ENCODE peak calls at places on chromosomes 4 and X, in six cellular contexts. V, T, U, Y, C and I are unnamed samples.

GRCh38 chr4:38832206-38832605 is 24.4 kb downstream of the TLR6 start:
- DNase-seq in T (no peak), Y (no peak), C (no peak), V (no peak), U (peak), I (no peak)

GRCh38 chr4:57910151-57910550 is 800.0 kb upstream of the IGFBP7 start:
- DNase-seq in T (no peak), V (no peak), C (no peak), Y (no peak), U (peak), I (no peak)

GRCh38 chrX:132022115-132022862 is 813 bp upstream of the STK26 start:
- DNase-seq in Y (no peak), V (no peak), T (peak), C (no peak), U (peak), I (no peak)

GRCh38 chr4:138188406-138189084 is 53.6 kb downstream of the SLC7A11 start:
- DNase-seq in Y (no peak), U (no peak), T (no peak), V (no peak), C (peak), I (no peak)

GRCh38 chr4:25098964-25099843 is 61.0 kb downstream of the SEPSECS start:
- DNase-seq in V (no peak), T (no peak), C (peak), Y (no peak), U (peak), I (no peak)

GRCh38 chrX:9609987-9610386 is 145.1 kb downstream of the TBL1X start:
- DNase-seq in C (no peak), T (no peak), V (no peak), U (no peak), Y (no peak), I (no peak)

GRCh38 chr4:113773756-113774155 is 12.2 kb upstream of the CAMK2D start:
- DNase-seq in U (no peak), V (no peak), Y (no peak), T (no peak), C (no peak), I (no peak)

GRCh38 chr4:138677651-138678202 is 337.9 kb upstream of the NOCT start:
- DNase-seq in T (no peak), C (no peak), V (no peak), U (no peak), Y (no peak), I (no peak)

GRCh38 chr4:111641813-111642579 is 503.3 kb upstream of the FAM241A start:
- DNase-seq in U (peak), T (peak), C (peak), Y (peak), V (peak), I (peak)

GRCh38 chrX:31580726-31581125 is 508.9 kb upstream of the FTHL17 start:
- DNase-seq in T (peak), Y (no peak), C (peak), V (no peak), U (peak), I (no peak)

GRCh38 chr4:149465941-149466340 is 349.7 kb downstream of the IQCM start:
- DNase-seq in V (no peak), Y (no peak), U (peak), T (no peak), C (peak), I (no peak)

GRCh38 chr4:138178566-138178965 is 63.6 kb downstream of the SLC7A11 start:
- DNase-seq in T (no peak), U (no peak), Y (no peak), V (no peak), C (peak), I (no peak)

GRCh38 chrX:102714994-102715393 is 2.7 kb downstream of the GPRASP2 start:
- DNase-seq in T (no peak), C (no peak), U (no peak), Y (no peak), V (no peak), I (peak)

GRCh38 chr4:6612961-6613675 is 27.4 kb upstream of the MRFAP1 start:
- DNase-seq in U (no peak), C (no peak), T (no peak), V (no peak), Y (no peak), I (no peak)

GRCh38 chrX:87805829-87806490 is 288.4 kb downstream of the KLHL4 start:
- DNase-seq in V (no peak), C (no peak), U (peak), T (peak), Y (no peak), I (no peak)

GRCh38 chrX:50707376-50707775 is 106.6 kb downstream of the SHROOM4 start:
- DNase-seq in U (no peak), V (no peak), T (no peak), Y (no peak), C (no peak), I (no peak)

GRCh38 chr4:72107456-72107855 is 75.7 kb downstream of the NPFFR2 start:
- DNase-seq in T (no peak), U (peak), Y (no peak), C (no peak), V (no peak), I (no peak)

GRCh38 chr4:105140684-105141490 is 5.8 kb upstream of the TET2 start:
- DNase-seq in Y (no peak), T (peak), C (no peak), U (peak), V (peak), I (no peak)

GRCh38 chr4:106583567-106583966 is 215.0 kb upstream of the GIMD1 start:
- DNase-seq in Y (no peak), T (peak), V (no peak), U (peak), C (peak), I (no peak)

GRCh38 chr4:41865981-41866798 is 69.0 kb upstream of the TMEM33 start:
- DNase-seq in V (no peak), Y (no peak), U (no peak), C (no peak), T (no peak), I (peak)

GRCh38 chrX:152903589-152903988 is 5.7 kb downstream of the ZNF185 start:
- DNase-seq in U (no peak), V (no peak), T (no peak), C (no peak), Y (no peak), I (no peak)

GRCh38 chr4:36081185-36081584 is 163.1 kb downstream of the ARAP2 start:
- DNase-seq in Y (no peak), U (no peak), V (no peak), T (no peak), C (no peak), I (no peak)

GRCh38 chr4:116925900-116926457 is 159.4 kb downstream of the TRAM1L1 start:
- DNase-seq in Y (no peak), C (no peak), U (peak), V (peak), T (peak), I (peak)

GRCh38 chr4:38980903-38981676 is 51.1 kb downstream of the TMEM156 start:
- DNase-seq in C (peak), V (no peak), U (no peak), T (peak), Y (no peak), I (no peak)

GRCh38 chrX:138011461-138011860 is 445.5 kb downstream of the ZIC3 start:
- DNase-seq in C (no peak), T (no peak), U (no peak), Y (no peak), V (no peak), I (no peak)

GRCh38 chrX:45172890-45173289 is 27.8 kb downstream of the DIPK2B start:
- DNase-seq in C (peak), Y (no peak), U (no peak), V (no peak), T (peak), I (no peak)

GRCh38 chrX:103250977-103251376 is 4.0 kb downstream of the TCEAL8 start:
- DNase-seq in V (no peak), T (no peak), U (peak), Y (no peak), C (no peak), I (no peak)

GRCh38 chrX:80022363-80023031 is 7.9 kb downstream of the TBX22 start:
- DNase-seq in U (no peak), V (peak), Y (no peak), C (no peak), T (no peak), I (peak)

GRCh38 chr4:146222313-146222712 is 8.0 kb downstream of the REELD1 start:
- DNase-seq in U (peak), T (peak), C (peak), Y (no peak), V (no peak), I (no peak)

GRCh38 chr4:90318208-90318607 is 191.0 kb downstream of the CCSER1 start:
- DNase-seq in T (peak), V (no peak), U (peak), C (peak), Y (no peak), I (no peak)

GRCh38 chr4:112119358-112119783 is 25.9 kb upstream of the FAM241A start:
- DNase-seq in C (no peak), Y (no peak), T (no peak), V (no peak), U (no peak), I (no peak)

GRCh38 chr4:74742191-74742590 is 52.1 kb downstream of the BTC start:
- DNase-seq in U (no peak), T (no peak), C (no peak), V (no peak), Y (no peak), I (no peak)

GRCh38 chrX:8272846-8273245 is 101.8 kb upstream of the VCX2 start:
- DNase-seq in V (no peak), U (peak), C (no peak), Y (no peak), T (no peak), I (no peak)

GRCh38 chrX:104486691-104487090 is 79.3 kb upstream of the IL1RAPL2 start:
- DNase-seq in Y (no peak), V (no peak), T (no peak), U (no peak), C (no peak), I (no peak)

GRCh38 chr4:80420638-80421037 is 85.1 kb downstream of the CFAP299 start:
- DNase-seq in U (no peak), C (no peak), T (no peak), Y (no peak), V (no peak), I (no peak)

GRCh38 chr4:79227896-79228295 is 98.0 kb downstream of the NAA11 start:
- DNase-seq in C (no peak), T (no peak), U (no peak), Y (no peak), V (no peak), I (no peak)

GRCh38 chr4:125315571-125316390 is 1.0 kb downstream of the FAT4 start:
- DNase-seq in V (peak), Y (no peak), U (peak), T (peak), C (peak), I (peak)

GRCh38 chrX:106341823-106342222 is 173.7 kb downstream of the PWWP3B start:
- DNase-seq in Y (no peak), C (no peak), T (no peak), U (no peak), V (no peak), I (no peak)

GRCh38 chrX:39755152-39756032 is 342.4 kb downstream of the BCOR start:
- DNase-seq in V (peak), Y (no peak), U (peak), T (peak), C (peak), I (peak)

GRCh38 chrX:39750798-39751197 is 347.0 kb downstream of the BCOR start:
- DNase-seq in C (no peak), T (no peak), Y (no peak), U (no peak), V (no peak), I (no peak)

GRCh38 chrX:39756086-39756883 is 341.5 kb downstream of the BCOR start:
- DNase-seq in U (peak), V (no peak), C (no peak), Y (no peak), T (no peak), I (no peak)

GRCh38 chrX:39752820-39753219 is 344.9 kb downstream of the BCOR start:
- DNase-seq in U (peak), V (no peak), C (peak), Y (no peak), T (peak), I (no peak)

GRCh38 chrX:39753296-39753996 is 344.3 kb downstream of the BCOR start:
- DNase-seq in U (peak), Y (no peak), C (peak), V (no peak), T (no peak), I (no peak)
- H4K91ac ChIP-seq in U (peak), Y (no peak), C (no peak), V (no peak), T (peak), I (no peak)

GRCh38 chr4:107824367-107825071 is at the start of gene SGMS2:
- DNase-seq in U (peak), C (peak), Y (no peak), T (peak), V (peak), I (peak)

GRCh38 chr4:107826427-107826980 is 1.8 kb downstream of the SGMS2 start:
- DNase-seq in V (no peak), T (no peak), C (no peak), U (peak), Y (no peak), I (no peak)

GRCh38 chr4:107831140-107831539 is 6.4 kb downstream of the SGMS2 start:
- DNase-seq in T (no peak), C (no peak), U (peak), Y (no peak), V (no peak), I (no peak)

GRCh38 chr4:107825072-107825789 is 499 bp downstream of the SGMS2 start:
- DNase-seq in Y (no peak), C (peak), V (peak), T (peak), U (peak), I (peak)

GRCh38 chr4:107828315-107828714 is 3.6 kb downstream of the SGMS2 start:
- DNase-seq in C (no peak), U (no peak), T (no peak), V (no peak), Y (no peak), I (no peak)
- H4K91ac ChIP-seq in C (no peak), U (no peak), T (no peak), V (no peak), Y (no peak), I (no peak)

GRCh38 chr4:128721896-128722295 is 87.6 kb upstream of the JADE1 start:
- DNase-seq in Y (no peak), C (no peak), V (peak), U (peak), T (no peak), I (no peak)

GRCh38 chr4:128715616-128716015 is 93.9 kb upstream of the JADE1 start:
- DNase-seq in C (peak), T (peak), Y (no peak), U (no peak), V (no peak), I (no peak)

GRCh38 chr4:128718793-128719192 is 90.7 kb upstream of the JADE1 start:
- DNase-seq in U (peak), Y (no peak), C (peak), T (peak), V (no peak), I (no peak)

GRCh38 chr4:128716325-128716724 is 93.2 kb upstream of the JADE1 start:
- DNase-seq in V (no peak), C (peak), T (no peak), U (no peak), Y (no peak), I (no peak)

DNA sequence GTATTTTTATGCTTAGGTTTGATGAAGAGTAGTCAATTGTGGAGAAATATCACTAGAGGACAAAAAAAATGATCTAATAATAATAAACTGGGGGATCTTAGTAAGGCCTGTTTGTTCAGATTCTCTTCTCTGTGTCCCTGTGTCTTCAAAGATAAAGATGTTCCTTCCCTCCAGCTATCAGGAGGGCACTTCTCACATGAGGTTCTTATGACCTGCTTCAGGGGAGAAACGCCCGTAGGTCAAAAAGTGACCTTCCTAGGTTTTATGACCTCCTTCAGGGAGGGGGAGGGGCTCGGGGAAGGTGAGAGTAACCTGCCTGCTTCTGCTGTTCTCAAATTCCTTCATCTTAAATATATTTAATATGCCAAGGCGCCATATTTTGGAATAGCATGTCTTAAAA is 89.2 kb upstream of the JADE1 start:
- DNase-seq in Y (no peak), U (no peak), T (no peak), C (no peak), V (no peak), I (no peak)
- H4K91ac ChIP-seq in Y (no peak), U (no peak), T (no peak), C (no peak), V (no peak), I (no peak)

GRCh38 chr4:47490550-47490949 is 5.5 kb downstream of the ATP10D start:
- DNase-seq in V (no peak), U (peak), T (peak), Y (no peak), C (no peak), I (peak)

GRCh38 chr4:47498899-47499298 is 13.8 kb downstream of the ATP10D start:
- DNase-seq in Y (no peak), U (no peak), V (no peak), C (no peak), T (no peak), I (no peak)

GRCh38 chr4:47488706-47489105 is 3.6 kb downstream of the ATP10D start:
- DNase-seq in C (no peak), V (no peak), T (no peak), U (no peak), Y (no peak), I (no peak)

GRCh38 chr4:47494124-47494430 is 9.0 kb downstream of the ATP10D start:
- DNase-seq in T (no peak), U (no peak), V (no peak), C (no peak), Y (no peak), I (no peak)

DNA sequence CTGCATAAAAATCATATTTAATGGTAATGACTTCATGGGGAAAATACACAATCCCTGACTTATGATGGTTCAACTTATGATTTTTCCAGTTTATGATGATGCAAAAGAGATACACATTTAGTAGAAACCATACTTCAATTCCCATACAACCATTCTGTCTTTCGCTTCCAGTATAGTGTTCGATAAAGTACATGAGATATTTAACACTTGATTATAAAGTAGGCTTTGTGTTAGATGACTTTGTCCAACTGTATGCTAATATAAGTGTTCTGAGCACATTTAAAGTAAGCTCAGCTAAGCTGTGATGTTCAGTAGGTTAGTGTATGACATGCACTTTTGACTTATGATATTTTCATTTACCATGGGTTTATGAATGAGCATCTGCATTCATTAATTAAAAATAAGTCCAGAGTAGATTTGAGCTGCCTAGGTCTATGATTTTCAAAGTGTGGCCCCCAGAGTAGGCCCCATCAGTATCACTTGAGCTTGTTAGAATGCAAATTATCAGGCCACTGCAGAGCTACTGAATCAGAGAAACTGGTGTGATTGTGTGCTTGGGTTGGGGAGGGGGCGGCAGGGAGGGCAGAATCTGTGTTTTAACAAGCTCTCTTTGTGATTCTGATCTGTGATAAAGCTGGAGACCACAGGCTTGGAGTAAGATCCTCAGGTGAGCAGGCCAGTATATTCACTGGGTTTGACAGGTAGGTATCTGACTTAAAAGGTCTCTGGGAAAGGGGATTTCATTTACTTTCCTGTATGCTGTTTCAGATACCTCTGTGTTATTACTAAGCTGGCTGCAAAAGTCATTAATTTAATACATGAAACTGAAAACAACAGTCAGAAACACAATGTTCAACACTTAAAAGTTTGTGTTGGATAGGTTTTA is 8.4 kb downstream of the ATP10D start:
- DNase-seq in V (no peak), Y (no peak), T (no peak), U (no peak), C (no peak), I (no peak)
- H4K91ac ChIP-seq in V (no peak), Y (no peak), T (no peak), U (no peak), C (no peak), I (no peak)

GRCh38 chr4:87114245-87115062 is 106.0 kb downstream of the KLHL8 start:
- DNase-seq in U (no peak), C (no peak), V (no peak), Y (no peak), T (no peak), I (peak)

GRCh38 chr4:87108142-87108546 is 112.3 kb downstream of the KLHL8 start:
- DNase-seq in U (peak), V (no peak), Y (no peak), T (peak), C (peak), I (no peak)

GRCh38 chr4:87109945-87110344 is 110.5 kb downstream of the KLHL8 start:
- DNase-seq in C (no peak), U (no peak), Y (no peak), T (no peak), V (no peak), I (no peak)

GRCh38 chr4:87109121-87109520 is 111.3 kb downstream of the KLHL8 start:
- DNase-seq in V (no peak), T (no peak), U (no peak), Y (no peak), C (no peak), I (no peak)

GRCh38 chr4:87112063-87112462 is 108.4 kb downstream of the KLHL8 start:
- DNase-seq in U (no peak), T (peak), V (no peak), C (peak), Y (no peak), I (no peak)
- H4K91ac ChIP-seq in U (no peak), T (no peak), V (no peak), C (no peak), Y (no peak), I (no peak)